ENCODE peak calls at places on chromosome 7, in eight cellular contexts. N is islet precursor cell; V is activated effector memory CD4-positive, alpha-beta T cell treated with Interleukin-2 at 50 U/mL for 16 hours; C is mucosa of descending colon; G is mucosa of gallbladder; U is activated CD4-positive, alpha-beta T cell treated with anti-CD3 and anti-CD28 coated beads, Interleukin-2, amount 50 U/mL, for 48 hours; T is psoas muscle; D is bronchial epithelial cell. R is an unnamed sample.

GRCh38 chr7:139776486-139777303 is 1.1 kb downstream of the HIPK2 start:
- DNase-seq in G (no peak), T (no peak), N (no peak), C (peak), D (peak), V (peak), U (no peak), R (no peak)

GRCh38 chr7:32001948-32002347 is 68.3 kb downstream of the PDE1C start:
- DNase-seq in C (no peak), U (no peak), D (no peak), N (no peak), V (no peak), T (no peak), G (no peak), R (no peak)

GRCh38 chr7:2800220-2800922 is 43.7 kb downstream of the GNA12 start:
- DNase-seq in G (no peak), U (no peak), N (peak), D (no peak), T (no peak), V (no peak), C (no peak), R (no peak)

GRCh38 chr7:7921830-7922229 is 46.8 kb upstream of the GLCCI1 start:
- DNase-seq in G (no peak), T (no peak), D (no peak), U (no peak), V (no peak), C (no peak), N (no peak), R (no peak)

GRCh38 chr7:67692425-67692824 is 695.8 kb downstream of the TYW1 start:
- DNase-seq in C (no peak), N (no peak), G (peak), U (no peak), D (peak), T (no peak), V (no peak), R (no peak)

GRCh38 chr7:45000096-45001032 is at the start of gene CCM2:
- DNase-seq in N (peak), V (no peak), U (no peak), G (peak), C (peak), D (no peak), T (peak), R (peak)

GRCh38 chr7:24158976-24159375 is 125.0 kb upstream of the NPY start:
- DNase-seq in C (no peak), U (no peak), T (no peak), V (no peak), N (no peak), D (no peak), G (no peak), R (no peak)

GRCh38 chr7:148772297-148773089 is 73.8 kb downstream of the CUL1 start:
- DNase-seq in D (peak), U (peak), T (no peak), G (no peak), N (peak), V (no peak), C (no peak), R (no peak)

GRCh38 chr7:19122018-19122588 is 4.7 kb upstream of the TWIST1 start:
- DNase-seq in V (no peak), D (peak), N (no peak), G (no peak), C (no peak), T (no peak), U (no peak), R (no peak)

GRCh38 chr7:22791204-22792158 is 31.2 kb downstream of the TOMM7 start:
- DNase-seq in T (no peak), V (no peak), U (no peak), N (no peak), D (peak), G (no peak), C (no peak), R (no peak)

GRCh38 chr7:93551063-93551895 is 23.2 kb downstream of the CALCR start:
- DNase-seq in D (peak), N (no peak), T (no peak), C (peak), U (no peak), G (no peak), V (no peak), R (no peak)

GRCh38 chr7:133489906-133490305 is 237.0 kb downstream of the EXOC4 start:
- DNase-seq in C (no peak), G (no peak), D (no peak), T (no peak), U (no peak), V (no peak), N (peak), R (no peak)

GRCh38 chr7:31028006-31028405 is 24.1 kb upstream of the ADCYAP1R1 start:
- DNase-seq in D (no peak), C (no peak), G (no peak), V (no peak), T (no peak), N (no peak), U (no peak), R (no peak)

GRCh38 chr7:157140118-157140905 is 1.6 kb downstream of the UBE3C start:
- DNase-seq in V (no peak), T (no peak), C (no peak), G (no peak), D (no peak), N (no peak), U (no peak), R (no peak)

GRCh38 chr7:106421181-106421762 is 136.5 kb upstream of the NAMPT start:
- DNase-seq in T (peak), C (peak), U (no peak), G (peak), V (no peak), D (peak), N (no peak), R (peak)

GRCh38 chr7:151225948-151226510 is 976 bp downstream of the ABCF2 start:
- DNase-seq in V (no peak), N (no peak), G (no peak), D (peak), U (no peak), C (no peak), T (no peak), R (no peak)

GRCh38 chr7:47258798-47259197 is 323.1 kb downstream of the TNS3 start:
- DNase-seq in C (peak), N (no peak), T (no peak), V (no peak), D (peak), U (no peak), G (no peak), R (no peak)

GRCh38 chr7:133797818-133798485 is 329.2 kb upstream of the LRGUK start:
- DNase-seq in C (no peak), U (no peak), D (no peak), N (no peak), G (no peak), T (no peak), V (no peak), R (no peak)

GRCh38 chr7:155001756-155002410 is 1.0 kb downstream of the PAXIP1 start:
- DNase-seq in N (no peak), T (no peak), U (no peak), D (no peak), C (peak), G (no peak), V (no peak), R (no peak)

GRCh38 chr7:56099653-56100052 is 6.6 kb downstream of the CHCHD2 start:
- DNase-seq in C (no peak), N (no peak), V (no peak), U (no peak), G (no peak), D (no peak), T (no peak), R (no peak)

GRCh38 chr7:117184367-117184766 is 138.5 kb downstream of the WNT2 start:
- DNase-seq in C (no peak), G (no peak), N (no peak), U (no peak), D (no peak), V (no peak), T (no peak), R (no peak)

GRCh38 chr7:80760292-80760691 is 121.8 kb downstream of the CD36 start:
- DNase-seq in D (no peak), G (no peak), C (no peak), V (no peak), T (no peak), U (no peak), N (no peak), R (no peak)

GRCh38 chr7:96823274-96823673 is 113.6 kb upstream of the SEM1 start:
- DNase-seq in V (no peak), G (no peak), U (no peak), C (no peak), T (no peak), D (peak), N (no peak), R (no peak)

GRCh38 chr7:7641129-7641663 is 644 bp downstream of the UMAD1 start:
- DNase-seq in V (no peak), T (no peak), U (no peak), C (peak), N (peak), D (no peak), G (no peak), R (peak)

GRCh38 chr7:128042027-128042426 is 10.8 kb upstream of the LRRC4 start:
- DNase-seq in C (no peak), G (no peak), T (no peak), D (no peak), N (no peak), V (no peak), U (no peak), R (no peak)

GRCh38 chr7:115840702-115841101 is 189.9 kb downstream of the TFEC start:
- DNase-seq in D (peak), G (no peak), C (no peak), T (no peak), V (no peak), N (peak), U (no peak), R (no peak)

GRCh38 chr7:96526492-96526891 is 183.2 kb downstream of the SEM1 start:
- DNase-seq in N (peak), C (no peak), U (no peak), T (no peak), V (no peak), G (no peak), D (no peak), R (no peak)

GRCh38 chr7:144834516-144835165 is 1.2 kb downstream of the TPK1 start:
- DNase-seq in G (peak), V (peak), C (peak), D (no peak), N (peak), T (no peak), U (peak), R (no peak)

GRCh38 chr7:25256424-25256823 is 28.1 kb upstream of the NPVF start:
- DNase-seq in N (no peak), D (no peak), U (no peak), G (no peak), V (no peak), C (no peak), T (no peak), R (no peak)

GRCh38 chr7:158252081-158252836 is 335.4 kb downstream of the PTPRN2 start:
- DNase-seq in C (no peak), D (no peak), U (no peak), T (peak), N (peak), G (no peak), V (no peak), R (no peak)

GRCh38 chr7:142807855-142808460 is 37.2 kb downstream of the PRSS2 start:
- DNase-seq in U (no peak), N (no peak), V (no peak), D (peak), G (no peak), T (no peak), C (no peak), R (no peak)

GRCh38 chr7:7054252-7054830 is 128.0 kb upstream of the C1GALT1 start:
- DNase-seq in D (peak), G (no peak), T (no peak), U (no peak), V (no peak), N (no peak), C (no peak), R (no peak)

GRCh38 chr7:100044719-100045118 is 4.9 kb upstream of the ZSCAN21 start:
- DNase-seq in V (no peak), N (no peak), G (peak), U (no peak), T (no peak), C (peak), D (peak), R (no peak)

GRCh38 chr7:98135984-98136383 is 29.3 kb downstream of the LMTK2 start:
- DNase-seq in V (no peak), G (no peak), D (no peak), C (no peak), N (no peak), T (no peak), U (no peak), R (no peak)

GRCh38 chr7:70693300-70693689 is 438.6 kb upstream of the GALNT17 start:
- DNase-seq in G (peak), C (peak), U (no peak), N (no peak), V (no peak), T (no peak), D (no peak), R (no peak)

GRCh38 chr7:158655931-158656441 is 48.6 kb downstream of the NCAPG2 start:
- DNase-seq in G (no peak), D (peak), N (no peak), V (no peak), T (no peak), U (peak), C (no peak), R (no peak)

GRCh38 chr7:135111379-135111778 is 36.5 kb upstream of the TMEM140 start:
- DNase-seq in V (no peak), G (no peak), C (no peak), D (peak), N (no peak), U (no peak), T (no peak), R (no peak)